ENCODE peak calls at places on chromosomes 11 and 22, in four cellular contexts. A is IMR-90, M is GM12878, K is HEK293T. I is an unnamed sample.

GRCh38 chr22:38760477-38761201 is 4.8 kb upstream of the SUN2 start:
- DNase-seq in K (no peak), A (peak), M (no peak), I (no peak)

GRCh38 chr11:88596786-88597185 is 259.2 kb upstream of the CTSC start:
- DNase-seq in K (no peak), M (no peak), A (no peak), I (no peak)

GRCh38 chr11:71937826-71938225 is 9.0 kb downstream of the RNF121 start:
- DNase-seq in M (no peak), A (no peak), K (no peak), I (no peak)

GRCh38 chr22:28180804-28181203 is 261.7 kb upstream of the PITPNB start:
- DNase-seq in M (no peak), A (no peak), K (no peak), I (no peak)

GRCh38 chr22:38657248-38657909 is 941 bp downstream of the CBY1 start:
- DNase-seq in K (peak), A (no peak), M (no peak), I (no peak)

GRCh38 chr11:70191495-70192140 is 11.5 kb upstream of the FADD start:
- DNase-seq in M (no peak), A (peak), K (peak), I (peak)

GRCh38 chr11:15278129-15278528 is 163.4 kb downstream of the INSC start:
- DNase-seq in K (no peak), M (no peak), A (peak), I (no peak)

GRCh38 chr22:44413211-44413610 is 84.8 kb downstream of the RTL6 start:
- DNase-seq in A (no peak), M (no peak), K (no peak), I (no peak)

GRCh38 chr11:59255281-59255680 is 42.6 kb upstream of the MPEG1 start:
- DNase-seq in M (no peak), A (no peak), K (no peak), I (no peak)

GRCh38 chr22:24516301-24516737 is 21.2 kb downstream of the UPB1 start:
- DNase-seq in M (no peak), A (peak), K (no peak), I (peak)

GRCh38 chr11:47186076-47186936 is at the start of gene PACSIN3:
- DNase-seq in K (peak), M (no peak), A (peak), I (peak)

GRCh38 chr11:28566643-28567042 is 458.5 kb downstream of the METTL15 start:
- DNase-seq in A (peak), K (peak), M (no peak), I (peak)

GRCh38 chr11:2807801-2808241 is 77.8 kb downstream of the CDKN1C start:
- DNase-seq in M (no peak), A (no peak), K (no peak), I (no peak)

GRCh38 chr11:72347691-72348090 is 86.6 kb downstream of the CLPB start:
- DNase-seq in A (no peak), K (no peak), M (no peak), I (no peak)

GRCh38 chr22:49807780-49808708 is 19.6 kb downstream of the BRD1 start:
- DNase-seq in M (no peak), A (no peak), K (no peak), I (no peak)

GRCh38 chr11:7449196-7449840 is 36.0 kb upstream of the OLFML1 start:
- DNase-seq in M (no peak), A (no peak), K (no peak), I (no peak)

GRCh38 chr11:7449841-7450214 is 35.5 kb upstream of the OLFML1 start:
- DNase-seq in A (no peak), M (no peak), K (no peak), I (no peak)

GRCh38 chr11:7451520-7451919 is 33.8 kb upstream of the OLFML1 start:
- DNase-seq in A (no peak), K (no peak), M (no peak), I (no peak)

GRCh38 chr11:7450836-7451235 is 34.5 kb upstream of the OLFML1 start:
- DNase-seq in M (no peak), K (no peak), A (no peak), I (no peak)

GRCh38 chr11:7448126-7448525 is 37.2 kb upstream of the OLFML1 start:
- DNase-seq in M (no peak), K (no peak), A (no peak), I (no peak)
- TF ChIP-seq BHLHE40 in M (no peak), K (no peak), A (no peak), I (no peak)

DNA sequence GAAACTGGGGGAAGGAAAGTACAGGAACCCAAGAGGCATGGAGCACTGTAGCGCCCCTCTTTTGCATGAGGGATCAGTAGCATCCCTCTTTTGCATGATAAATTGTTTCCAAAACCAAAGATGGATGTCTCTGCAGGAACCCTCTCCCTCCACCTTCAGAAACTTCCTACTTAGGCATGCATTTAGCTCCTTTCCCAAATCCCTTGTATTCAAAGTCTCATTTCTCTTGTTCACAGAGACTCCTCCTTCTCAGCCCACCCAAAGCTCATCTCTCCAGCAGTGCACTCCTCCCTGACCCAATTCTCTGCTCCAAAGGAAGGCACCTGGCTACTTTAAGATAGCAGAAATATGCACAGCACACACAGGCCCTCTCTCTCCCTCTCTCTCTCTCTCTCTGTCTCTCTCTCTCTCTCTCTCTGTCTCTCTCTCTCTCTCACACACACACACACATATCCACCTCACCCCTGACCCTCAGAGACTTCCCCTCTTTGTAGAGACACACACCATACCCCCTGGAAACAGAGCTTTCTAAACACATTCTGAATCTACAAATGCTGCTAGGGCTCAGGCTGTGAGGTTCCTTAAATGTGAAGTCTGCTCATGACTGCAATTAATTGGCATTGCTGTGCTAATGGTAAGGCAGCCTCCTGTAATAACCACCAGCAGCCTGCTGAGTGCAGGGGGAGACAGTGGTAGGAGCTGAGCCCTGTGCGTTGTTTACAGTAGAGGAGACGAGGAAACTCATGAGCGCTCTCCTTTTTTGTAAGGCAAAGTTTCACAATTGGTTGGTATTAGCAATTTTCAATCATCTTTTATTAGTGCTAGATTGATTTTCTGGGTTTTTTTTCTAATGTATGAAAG is 519.6 kb downstream of the NTM start:
- DNase-seq in A (peak), M (no peak), K (no peak), I (no peak)
- TF ChIP-seq BHLHE40 in A (no peak), M (no peak), K (no peak), I (no peak)

GRCh38 chr11:8263109-8263768 is 439 bp downstream of the LMO1 start:
- DNase-seq in A (no peak), M (no peak), K (no peak), I (no peak)
- TF ChIP-seq BHLHE40 in A (no peak), M (no peak), K (no peak), I (no peak)

GRCh38 chr11:65922565-65922964 is 3.3 kb downstream of the DRAP1 start:
- DNase-seq in M (no peak), K (no peak), A (no peak), I (no peak)
- TF ChIP-seq BHLHE40 in M (no peak), K (no peak), A (no peak), I (no peak)

I was measured in A549.